ENCODE peak calls at places on chromosomes 7 and 10, in seven cellular contexts. L, W, Y, J, A, F and Q are unnamed samples.

GRCh38 chr10:104317195-104318095 is 20.8 kb downstream of the ITPRIP start:
- DNase-seq in F (peak), L (no peak), Y (peak), J (no peak), W (no peak), A (peak), Q (no peak)

GRCh38 chr10:35898722-35899485 is 256.8 kb upstream of the FZD8 start:
- DNase-seq in F (no peak), J (no peak), L (no peak), Y (no peak), W (no peak), A (no peak), Q (no peak)

GRCh38 chr10:12401466-12401865 is 52.1 kb downstream of the CAMK1D start:
- DNase-seq in W (no peak), F (no peak), J (no peak), Y (no peak), L (no peak), A (no peak), Q (no peak)

GRCh38 chr10:8054243-8054497 is 318 bp upstream of the GATA3 start:
- DNase-seq in F (peak), J (no peak), L (no peak), Y (no peak), W (no peak), A (no peak), Q (no peak)

GRCh38 chr7:35605760-35606159 is 89.2 kb downstream of the HERPUD2 start:
- DNase-seq in W (no peak), F (peak), J (no peak), A (peak), Y (no peak), L (no peak), Q (no peak)

GRCh38 chr10:3433988-3434387 is 261.4 kb upstream of the PITRM1 start:
- DNase-seq in A (no peak), J (no peak), L (no peak), F (no peak), W (no peak), Y (no peak), Q (no peak)

GRCh38 chr10:123434435-123435039 is 231.6 kb upstream of the GPR26 start:
- DNase-seq in A (no peak), W (no peak), J (no peak), Y (no peak), F (no peak), L (no peak), Q (no peak)

GRCh38 chr7:27175005-27175625 is 995 bp upstream of the HOXA10 start:
- DNase-seq in L (no peak), Y (peak), F (no peak), W (peak), A (peak), J (no peak), Q (no peak)

GRCh38 chr10:86288695-86289576 is 77.7 kb downstream of the GRID1 start:
- DNase-seq in Y (no peak), F (no peak), J (no peak), L (no peak), A (no peak), W (no peak), Q (no peak)

GRCh38 chr10:21531164-21531563 is 2.9 kb upstream of the MLLT10 start:
- DNase-seq in A (peak), W (peak), L (no peak), Y (no peak), J (no peak), F (peak), Q (no peak)

GRCh38 chr7:78038465-78039080 is 240.0 kb downstream of the PHTF2 start:
- DNase-seq in A (no peak), Y (no peak), F (no peak), W (no peak), J (no peak), L (no peak), Q (no peak)

GRCh38 chr10:96017227-96017687 is 26.1 kb upstream of the CCNJ start:
- DNase-seq in Y (no peak), A (peak), L (peak), J (peak), W (peak), F (peak), Q (peak)

GRCh38 chr7:149728491-149729375 is 44.7 kb downstream of the ZNF467 start:
- DNase-seq in L (no peak), F (no peak), Y (peak), W (no peak), J (no peak), A (no peak), Q (no peak)

GRCh38 chr10:97217299-97217698 is 31.5 kb upstream of the SLIT1 start:
- DNase-seq in L (no peak), W (no peak), Y (no peak), J (no peak), F (no peak), A (no peak), Q (no peak)

GRCh38 chr10:92747066-92747465 is 57.3 kb downstream of the HHEX start:
- DNase-seq in J (no peak), Y (no peak), A (no peak), L (no peak), F (no peak), W (no peak), Q (no peak)

GRCh38 chr7:30992414-30992813 is 28.7 kb downstream of the GHRHR start:
- DNase-seq in L (no peak), Y (no peak), J (no peak), A (no peak), W (peak), F (no peak), Q (no peak)

GRCh38 chr7:77665161-77665560 is 31.1 kb upstream of the RSBN1L start:
- DNase-seq in W (no peak), J (no peak), Y (no peak), F (no peak), L (no peak), A (no peak), Q (no peak)

GRCh38 chr10:126533644-126534043 is 136.8 kb downstream of the C10orf90 start:
- DNase-seq in F (no peak), A (no peak), Y (no peak), L (no peak), W (no peak), J (no peak), Q (no peak)

GRCh38 chr7:149701495-149702240 is 71.7 kb downstream of the ZNF467 start:
- DNase-seq in J (no peak), A (no peak), Y (no peak), L (no peak), F (no peak), W (no peak), Q (no peak)

GRCh38 chr7:142797342-142797798 is 26.6 kb downstream of the PRSS2 start:
- DNase-seq in Y (no peak), L (no peak), A (no peak), W (no peak), F (no peak), J (no peak), Q (no peak)

GRCh38 chr10:50917486-50917885 is 32.1 kb upstream of the A1CF start:
- DNase-seq in L (no peak), F (peak), Y (no peak), J (no peak), A (peak), W (no peak), Q (no peak)

GRCh38 chr7:7720750-7721621 is 2.6 kb upstream of the RPA3 start:
- DNase-seq in L (no peak), J (no peak), W (no peak), Y (no peak), F (no peak), A (no peak), Q (no peak)

GRCh38 chr10:30098624-30099023 is 39.2 kb upstream of the JCAD start:
- DNase-seq in F (peak), J (no peak), L (no peak), A (peak), W (no peak), Y (no peak), Q (no peak)

GRCh38 chr7:128458956-128459355 is 3.3 kb downstream of the HILPDA start:
- DNase-seq in J (no peak), A (no peak), W (no peak), L (peak), F (no peak), Y (no peak), Q (no peak)